ENCODE peak calls at places on chromosomes 2 and 18, in five cellular contexts. A is H1, F is neuronal stem cell, C is mesenchymal stem cell, Z is trophoblast cell. N is an unnamed sample.

GRCh38 chr18:38368886-38369285 is 803.3 kb upstream of the CELF4 start:
- DNase-seq in A (no peak), F (no peak), C (peak), Z (no peak), N (no peak)

GRCh38 chr18:11998182-11998581 is 16.9 kb downstream of the IMPA2 start:
- DNase-seq in A (no peak), Z (no peak), F (no peak), C (no peak), N (no peak)

GRCh38 chr2:9951272-9951521 is 296 bp upstream of the GRHL1 start:
- DNase-seq in C (no peak), Z (no peak), F (no peak), A (no peak), N (no peak)

GRCh38 chr18:4987452-4988405 is 209.3 kb downstream of the AKAIN1 start:
- DNase-seq in Z (no peak), C (no peak), A (no peak), F (peak), N (peak)

GRCh38 chr2:106144621-106145331 is 49.3 kb downstream of the UXS1 start:
- DNase-seq in F (no peak), A (no peak), Z (no peak), C (no peak), N (no peak)

GRCh38 chr18:44679912-44680270 is 797 bp upstream of the SETBP1 start:
- DNase-seq in A (no peak), C (peak), F (no peak), Z (peak), N (peak)

GRCh38 chr18:23311346-23312103 is 141.6 kb upstream of the RIOK3 start:
- DNase-seq in C (peak), F (no peak), A (no peak), Z (no peak), N (no peak)

GRCh38 chr2:26615336-26616031 is 25.7 kb downstream of the CIB4 start:
- DNase-seq in C (no peak), F (no peak), A (peak), Z (no peak), N (peak)

GRCh38 chr2:75787532-75788132 is 76.9 kb upstream of the GCFC2 start:
- DNase-seq in F (peak), A (no peak), Z (peak), C (peak), N (no peak)

DNA sequence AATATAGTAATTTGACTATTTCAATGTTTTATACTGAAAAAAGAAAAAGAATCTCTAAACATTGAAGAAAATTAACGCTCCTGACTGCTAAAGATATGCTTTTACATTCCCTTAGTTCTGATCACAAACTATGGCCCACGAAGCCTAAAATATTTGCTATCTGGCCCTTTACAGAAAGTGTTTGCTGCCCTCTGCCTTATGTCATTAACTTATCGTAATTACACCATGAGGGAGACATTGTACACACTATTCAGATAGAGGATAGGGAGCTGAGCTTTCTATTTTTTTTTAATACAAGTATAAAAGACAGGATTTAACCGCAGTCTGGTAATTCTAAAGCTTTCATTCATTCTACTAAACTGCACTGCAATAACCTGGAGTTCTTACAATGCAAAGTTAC is 393.1 kb upstream of the DCC start:
- DNase-seq in Z (no peak), F (no peak), C (no peak), A (no peak), N (no peak)
- H3K9ac ChIP-seq in Z (no peak), F (no peak), C (no peak), A (no peak), N (no peak)

GRCh38 chr2:235468978-235469694 is 24.7 kb upstream of the AGAP1 start:
- DNase-seq in Z (peak), F (peak), C (peak), A (no peak), N (no peak)
- H4K8ac ChIP-seq in Z (no peak), F (no peak), C (peak), A (no peak), N (no peak)

GRCh38 chr2:19748711-19749506 is 152.9 kb downstream of the TTC32 start:
- DNase-seq in Z (no peak), C (no peak), F (no peak), A (no peak), N (no peak)
- H2BK12ac ChIP-seq in Z (no peak), C (no peak), F (no peak), A (no peak), N (no peak)

GRCh38 chr2:188976545-188977268 is 2.5 kb downstream of the COL3A1 start:
- DNase-seq in C (peak), Z (peak), F (no peak), A (no peak), N (no peak)
- H3K9ac ChIP-seq in C (peak), Z (peak), F (no peak), A (no peak), N (no peak)

GRCh38 chr18:272650-273049 is 4.8 kb upstream of the THOC1 start:
- DNase-seq in C (no peak), Z (no peak), A (no peak), F (no peak), N (no peak)

GRCh38 chr18:267688-268552 is at the start of gene THOC1:
- DNase-seq in F (peak), A (peak), C (peak), Z (peak), N (peak)

GRCh38 chr18:269480-270090 is 1.7 kb upstream of the THOC1 start:
- DNase-seq in Z (no peak), C (no peak), A (no peak), F (no peak), N (no peak)

GRCh38 chr18:261398-262073 is 6.3 kb downstream of the THOC1 start:
- DNase-seq in C (no peak), A (no peak), F (no peak), Z (no peak), N (no peak)

GRCh38 chr18:267380-267687 is 513 bp downstream of the THOC1 start:
- DNase-seq in Z (no peak), F (no peak), C (no peak), A (no peak), N (no peak)
- H4K8ac ChIP-seq in Z (peak), F (peak), C (peak), A (peak), N (no peak)

DNA sequence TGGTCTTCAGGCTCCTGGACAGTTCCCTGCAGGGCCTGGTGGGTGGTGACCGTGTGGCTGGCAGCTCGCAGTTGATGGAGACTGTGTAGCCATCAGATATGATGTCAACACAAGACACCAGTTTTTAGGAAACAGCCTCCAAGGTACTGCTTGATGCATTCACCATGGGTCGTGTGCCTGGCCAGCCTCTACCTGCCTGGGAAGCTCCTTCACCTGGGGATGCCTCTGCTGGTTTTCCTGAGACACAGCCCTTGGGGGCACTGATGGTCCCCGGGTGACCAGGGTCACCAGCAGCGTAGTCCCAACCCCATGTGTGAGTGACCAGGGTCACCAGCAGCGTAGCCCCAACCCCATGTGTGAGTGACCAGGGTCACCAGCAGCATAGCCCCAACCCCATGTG is 33.6 kb upstream of the KCNG2 start:
- DNase-seq in F (no peak), A (no peak), Z (no peak), C (no peak), N (no peak)
- H2BK12ac ChIP-seq in F (no peak), A (no peak), Z (no peak), C (no peak), N (no peak)

GRCh38 chr2:118197011-118197695 is 108.9 kb downstream of the INSIG2 start:
- DNase-seq in F (no peak), Z (peak), C (peak), A (no peak), N (peak)

GRCh38 chr2:118202707-118203303 is 114.5 kb downstream of the INSIG2 start:
- DNase-seq in C (peak), A (no peak), F (no peak), Z (peak), N (peak)

DNA sequence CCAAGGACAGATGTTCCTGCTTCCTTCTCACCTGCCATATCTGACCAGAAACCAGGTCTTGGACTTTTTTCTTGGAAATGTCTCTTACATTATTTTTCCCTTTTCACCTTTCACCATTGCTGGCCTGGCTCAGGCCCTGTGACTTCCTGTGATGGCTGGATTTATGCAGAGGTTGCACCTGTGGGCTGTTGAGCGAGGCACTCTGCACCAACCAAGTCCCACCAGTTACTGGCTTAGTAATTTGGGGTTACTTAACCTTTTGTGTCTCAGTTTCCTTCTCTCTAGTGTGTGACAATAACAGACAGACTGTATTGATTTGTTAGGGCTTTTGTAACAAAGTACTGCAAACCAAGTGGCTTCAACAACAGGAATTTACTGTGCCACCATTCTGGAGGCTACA is 110.0 kb downstream of the INSIG2 start:
- DNase-seq in A (no peak), F (no peak), Z (no peak), C (no peak), N (no peak)
- H3K9ac ChIP-seq in A (no peak), F (no peak), Z (no peak), C (no peak), N (no peak)

DNA sequence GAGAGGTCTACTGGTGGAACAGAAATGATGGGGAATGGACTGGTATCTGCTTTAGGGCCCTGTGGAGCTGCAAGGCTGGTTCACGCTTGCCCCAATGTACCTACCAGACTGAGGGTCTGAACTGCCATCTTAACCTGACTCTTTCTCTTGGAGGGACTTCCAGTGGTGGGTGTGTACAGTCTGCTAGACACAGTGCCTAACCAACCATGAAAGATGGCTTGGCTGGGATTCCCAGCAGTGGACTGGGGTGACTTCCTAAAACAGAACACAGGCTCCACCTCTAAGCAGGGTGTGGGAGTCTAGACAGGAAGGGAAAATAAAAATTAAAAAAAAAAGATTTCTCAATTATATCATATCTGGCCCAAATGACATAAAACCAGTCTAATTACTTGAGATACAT is 25.5 kb upstream of the MYO3B start:
- DNase-seq in A (no peak), C (no peak), Z (no peak), F (no peak), N (no peak)
- H4K8ac ChIP-seq in A (no peak), C (no peak), Z (no peak), F (no peak), N (no peak)

GRCh38 chr2:28011322-28011737 is 120.8 kb downstream of the BABAM2 start:
- DNase-seq in F (no peak), C (no peak), A (no peak), Z (no peak), N (no peak)
- H2BK12ac ChIP-seq in F (no peak), C (no peak), A (no peak), Z (no peak), N (no peak)